ENCODE peak calls at places on chromosomes 4 and X, in nine cellular contexts. V is AG04450, Q is astrocyte of the cerebellum, W is left cardiac atrium, E is suprapubic skin, A is posterior cingulate gyrus, D is ACHN, L is HFFc6, P is ovary. G is an unnamed sample.

GRCh38 chr4:113738251-113738650 is 23.3 kb downstream of the CAMK2D start:
- DNase-seq in L (no peak), P (no peak), V (no peak), Q (peak), W (no peak), D (no peak), A (no peak), E (no peak), G (no peak)

GRCh38 chr4:111652206-111652605 is 493.0 kb upstream of the FAM241A start:
- DNase-seq in P (no peak), Q (no peak), E (no peak), V (no peak), D (no peak), W (no peak), L (peak), A (no peak), G (no peak)

GRCh38 chr4:3410401-3411135 is 31.2 kb upstream of the HGFAC start:
- DNase-seq in P (peak), D (no peak), Q (no peak), V (no peak), W (peak), E (peak), A (peak), L (no peak), G (no peak)

GRCh38 chrX:103565752-103566151 is 19.6 kb upstream of the TCEAL4 start:
- DNase-seq in E (no peak), W (no peak), P (no peak), V (peak), A (no peak), Q (peak), D (no peak), L (peak), G (no peak)

GRCh38 chr4:4344915-4345527 is 41.9 kb upstream of the NSG1 start:
- DNase-seq in Q (no peak), W (no peak), A (no peak), D (no peak), E (no peak), P (no peak), L (no peak), V (no peak), G (no peak)

GRCh38 chrX:100911731-100912130 is 17.0 kb downstream of the XKRX start:
- DNase-seq in A (no peak), P (no peak), D (no peak), E (no peak), Q (no peak), W (no peak), V (no peak), L (peak), G (no peak)

GRCh38 chrX:41909068-41909467 is 14.3 kb downstream of the CASK start:
- DNase-seq in Q (no peak), L (no peak), P (no peak), D (no peak), A (no peak), E (no peak), V (no peak), W (no peak), G (no peak)

GRCh38 chr4:185742766-185743165 is 69.2 kb downstream of the SORBS2 start:
- DNase-seq in L (no peak), A (no peak), D (no peak), P (no peak), W (no peak), Q (no peak), E (no peak), V (no peak), G (no peak)

GRCh38 chr4:3257125-3257690 is 8.2 kb downstream of the MSANTD1 start:
- DNase-seq in Q (no peak), A (peak), P (no peak), L (no peak), E (no peak), W (peak), D (no peak), V (no peak), G (no peak)

GRCh38 chr4:22969314-22969896 is 276.7 kb downstream of the GBA3 start:
- DNase-seq in L (no peak), D (peak), P (no peak), V (no peak), W (no peak), Q (peak), A (no peak), E (no peak), G (peak)

GRCh38 chr4:122764808-122765189 is 32.3 kb downstream of the BBS12 start:
- DNase-seq in W (no peak), A (no peak), Q (no peak), D (peak), V (peak), P (no peak), L (peak), E (no peak), G (peak)

GRCh38 chr4:137156054-137156453 is 376.2 kb downstream of the PCDH18 start:
- DNase-seq in E (no peak), W (no peak), V (peak), D (no peak), A (no peak), P (no peak), Q (peak), L (peak), G (no peak)